ENCODE peak calls at places on chromosomes 13 and 19, in seven cellular contexts. One of them, this sample, is unnamed. For H3K4me1, the result is how much of the 10 kb centered on the place peaks cover.

GRCh38 chr13:110680852-110681251 is 25.1 kb downstream of the CARS2 start:
- DNase-seq in ovary: no peak
- DNase-seq in fibroblast of lung: no peak
- DNase-seq in left ventricle myocardium inferior: no peak
- DNase-seq in A549: peak
- DNase-seq in thoracic aorta: no peak
- DNase-seq in mucosa of descending colon: no peak
- DNase-seq in this sample: no peak

GRCh38 chr19:35744688-35745327 is 410 bp downstream of the U2AF1L4 start:
- DNase-seq in ovary: peak
- DNase-seq in fibroblast of lung: peak
- DNase-seq in left ventricle myocardium inferior: peak
- DNase-seq in A549: peak
- DNase-seq in thoracic aorta: peak
- DNase-seq in mucosa of descending colon: peak
- DNase-seq in this sample: peak

GRCh38 chr13:74251778-74252519 is 117.7 kb upstream of the KLF12 start:
- DNase-seq in ovary: no peak
- DNase-seq in fibroblast of lung: no peak
- DNase-seq in left ventricle myocardium inferior: no peak
- DNase-seq in A549: no peak
- DNase-seq in thoracic aorta: no peak
- DNase-seq in mucosa of descending colon: no peak
- DNase-seq in this sample: peak

GRCh38 chr19:5622465-5623396 is at the start of the genes SAFB and SAFB2:
- DNase-seq in ovary: peak
- DNase-seq in fibroblast of lung: peak
- DNase-seq in left ventricle myocardium inferior: peak
- DNase-seq in A549: peak
- DNase-seq in thoracic aorta: peak
- DNase-seq in mucosa of descending colon: peak
- DNase-seq in this sample: peak

GRCh38 chr13:87669379-87669978 is 1.7 kb upstream of the SLITRK5 start:
- DNase-seq in ovary: no peak
- DNase-seq in fibroblast of lung: peak
- DNase-seq in left ventricle myocardium inferior: no peak
- DNase-seq in A549: peak
- DNase-seq in thoracic aorta: no peak
- DNase-seq in mucosa of descending colon: peak
- DNase-seq in this sample: no peak

GRCh38 chr13:39941236-39941635 is 285.8 kb downstream of the COG6 start:
- DNase-seq in ovary: no peak
- DNase-seq in fibroblast of lung: no peak
- DNase-seq in left ventricle myocardium inferior: no peak
- DNase-seq in A549: no peak
- DNase-seq in thoracic aorta: no peak
- DNase-seq in mucosa of descending colon: no peak
- DNase-seq in this sample: no peak

GRCh38 chr19:39813264-39813998 is 20.5 kb downstream of the DYRK1B start:
- DNase-seq in ovary: no peak
- DNase-seq in fibroblast of lung: no peak
- DNase-seq in left ventricle myocardium inferior: no peak
- DNase-seq in A549: no peak
- DNase-seq in thoracic aorta: no peak
- DNase-seq in mucosa of descending colon: no peak
- DNase-seq in this sample: no peak

GRCh38 chr19:13960863-13961784 is 8.8 kb downstream of the DCAF15 start:
- DNase-seq in ovary: no peak
- DNase-seq in fibroblast of lung: no peak
- DNase-seq in left ventricle myocardium inferior: no peak
- DNase-seq in A549: no peak
- DNase-seq in thoracic aorta: no peak
- DNase-seq in mucosa of descending colon: no peak
- DNase-seq in this sample: no peak

GRCh38 chr13:110108348-110109139 is 198.4 kb downstream of the COL4A1 start:
- DNase-seq in ovary: peak
- DNase-seq in fibroblast of lung: peak
- DNase-seq in left ventricle myocardium inferior: peak
- DNase-seq in A549: peak
- DNase-seq in thoracic aorta: peak
- DNase-seq in mucosa of descending colon: peak
- DNase-seq in this sample: peak

GRCh38 chr13:28161370-28161769 is 23.0 kb downstream of the PAN3 start:
- DNase-seq in ovary: no peak
- DNase-seq in fibroblast of lung: peak
- DNase-seq in left ventricle myocardium inferior: no peak
- DNase-seq in A549: no peak
- DNase-seq in thoracic aorta: no peak
- DNase-seq in mucosa of descending colon: peak
- DNase-seq in this sample: no peak

GRCh38 chr19:40756502-40757110 is 5.6 kb downstream of the SNRPA start:
- DNase-seq in ovary: no peak
- DNase-seq in fibroblast of lung: no peak
- DNase-seq in left ventricle myocardium inferior: no peak
- DNase-seq in A549: no peak
- DNase-seq in thoracic aorta: no peak
- DNase-seq in mucosa of descending colon: no peak
- DNase-seq in this sample: no peak

GRCh38 chr13:110409581-110409992 is 102.5 kb downstream of the COL4A2 start:
- DNase-seq in ovary: no peak
- DNase-seq in fibroblast of lung: peak
- DNase-seq in left ventricle myocardium inferior: no peak
- DNase-seq in A549: no peak
- DNase-seq in thoracic aorta: no peak
- DNase-seq in mucosa of descending colon: no peak
- DNase-seq in this sample: peak

GRCh38 chr19:33427801-33428626 is 54.5 kb downstream of the CEBPG start:
- DNase-seq in ovary: no peak
- DNase-seq in fibroblast of lung: no peak
- DNase-seq in left ventricle myocardium inferior: peak
- DNase-seq in A549: no peak
- DNase-seq in thoracic aorta: no peak
- DNase-seq in mucosa of descending colon: no peak
- DNase-seq in this sample: no peak

GRCh38 chr13:113184568-113185440 is 23.7 kb downstream of the PCID2 start:
- DNase-seq in ovary: no peak
- DNase-seq in fibroblast of lung: no peak
- DNase-seq in left ventricle myocardium inferior: no peak
- DNase-seq in A549: no peak
- DNase-seq in thoracic aorta: no peak
- DNase-seq in mucosa of descending colon: no peak
- DNase-seq in this sample: peak

GRCh38 chr13:83882626-83882959 is 319 bp upstream of the SLITRK1 start:
- DNase-seq in ovary: no peak
- DNase-seq in fibroblast of lung: no peak
- DNase-seq in left ventricle myocardium inferior: no peak
- DNase-seq in A549: no peak
- DNase-seq in thoracic aorta: no peak
- DNase-seq in mucosa of descending colon: no peak
- DNase-seq in this sample: no peak

GRCh38 chr19:45847661-45848060 is 15.3 kb downstream of the SYMPK start:
- DNase-seq in ovary: no peak
- DNase-seq in fibroblast of lung: no peak
- DNase-seq in left ventricle myocardium inferior: no peak
- DNase-seq in A549: no peak
- DNase-seq in thoracic aorta: no peak
- DNase-seq in mucosa of descending colon: no peak
- DNase-seq in this sample: no peak

GRCh38 chr19:43957891-43958290 is 6.9 kb downstream of the ZNF221 start:
- DNase-seq in ovary: no peak
- DNase-seq in fibroblast of lung: peak
- DNase-seq in left ventricle myocardium inferior: no peak
- DNase-seq in A549: no peak
- DNase-seq in thoracic aorta: no peak
- DNase-seq in mucosa of descending colon: no peak
- DNase-seq in this sample: no peak

GRCh38 chr13:35882722-35883497 is 248.3 kb downstream of the DCLK1 start:
- DNase-seq in ovary: no peak
- DNase-seq in fibroblast of lung: no peak
- DNase-seq in left ventricle myocardium inferior: no peak
- DNase-seq in A549: no peak
- DNase-seq in thoracic aorta: no peak
- DNase-seq in mucosa of descending colon: no peak
- DNase-seq in this sample: no peak

GRCh38 chr13:90760639-90761038 is 586.8 kb upstream of the MIR17HG start:
- DNase-seq in ovary: no peak
- DNase-seq in fibroblast of lung: no peak
- DNase-seq in left ventricle myocardium inferior: no peak
- DNase-seq in A549: no peak
- DNase-seq in thoracic aorta: no peak
- DNase-seq in mucosa of descending colon: no peak
- DNase-seq in this sample: no peak

GRCh38 chr13:106349080-106349841 is 186.2 kb downstream of the EFNB2 start:
- DNase-seq in ovary: no peak
- DNase-seq in fibroblast of lung: peak
- DNase-seq in left ventricle myocardium inferior: peak
- DNase-seq in A549: no peak
- DNase-seq in thoracic aorta: no peak
- DNase-seq in mucosa of descending colon: peak
- DNase-seq in this sample: peak

GRCh38 chr13:42348576-42348975 is 76.6 kb downstream of the AKAP11 start:
- DNase-seq in ovary: no peak
- DNase-seq in fibroblast of lung: no peak
- DNase-seq in left ventricle myocardium inferior: no peak
- DNase-seq in A549: no peak
- DNase-seq in thoracic aorta: no peak
- DNase-seq in mucosa of descending colon: no peak
- DNase-seq in this sample: no peak

GRCh38 chr13:95192998-95193397 is 108.3 kb downstream of the ABCC4 start:
- DNase-seq in ovary: no peak
- DNase-seq in fibroblast of lung: no peak
- DNase-seq in left ventricle myocardium inferior: no peak
- DNase-seq in A549: no peak
- DNase-seq in thoracic aorta: no peak
- DNase-seq in mucosa of descending colon: no peak
- DNase-seq in this sample: no peak

GRCh38 chr13:32951580-32951979 is 64.6 kb upstream of the KL start:
- DNase-seq in ovary: no peak
- DNase-seq in fibroblast of lung: no peak
- DNase-seq in left ventricle myocardium inferior: no peak
- DNase-seq in A549: no peak
- DNase-seq in thoracic aorta: no peak
- DNase-seq in mucosa of descending colon: no peak
- DNase-seq in this sample: no peak

GRCh38 chr19:12293771-12294307 is 844 bp downstream of the ZNF44 start:
- DNase-seq in ovary: peak
- DNase-seq in fibroblast of lung: peak
- DNase-seq in left ventricle myocardium inferior: peak
- DNase-seq in A549: peak
- DNase-seq in thoracic aorta: no peak
- DNase-seq in mucosa of descending colon: peak
- DNase-seq in this sample: peak

GRCh38 chr19:17379221-17379631 is 2.1 kb upstream of the PLVAP start:
- DNase-seq in ovary: no peak
- DNase-seq in fibroblast of lung: no peak
- DNase-seq in left ventricle myocardium inferior: no peak
- DNase-seq in A549: no peak
- DNase-seq in thoracic aorta: no peak
- DNase-seq in mucosa of descending colon: no peak
- DNase-seq in this sample: no peak

GRCh38 chr19:13208131-13208963 is 58.1 kb downstream of the IER2 start:
- DNase-seq in ovary: peak
- DNase-seq in fibroblast of lung: peak
- DNase-seq in left ventricle myocardium inferior: peak
- DNase-seq in A549: no peak
- DNase-seq in thoracic aorta: no peak
- DNase-seq in mucosa of descending colon: peak
- DNase-seq in this sample: peak

GRCh38 chr13:35817642-35818576 is 313.3 kb downstream of the DCLK1 start:
- DNase-seq in ovary: no peak
- DNase-seq in fibroblast of lung: no peak
- DNase-seq in left ventricle myocardium inferior: no peak
- DNase-seq in A549: no peak
- DNase-seq in thoracic aorta: no peak
- DNase-seq in mucosa of descending colon: peak
- DNase-seq in this sample: no peak

GRCh38 chr19:33778089-33778791 is 18.4 kb upstream of the KCTD15 start:
- DNase-seq in ovary: peak
- DNase-seq in fibroblast of lung: peak
- DNase-seq in left ventricle myocardium inferior: peak
- DNase-seq in A549: peak
- DNase-seq in thoracic aorta: no peak
- DNase-seq in mucosa of descending colon: peak
- DNase-seq in this sample: peak

GRCh38 chr13:111639994-111640393 is 319.6 kb downstream of the TEX29 start:
- DNase-seq in ovary: no peak
- DNase-seq in fibroblast of lung: no peak
- DNase-seq in left ventricle myocardium inferior: no peak
- DNase-seq in A549: no peak
- DNase-seq in thoracic aorta: no peak
- DNase-seq in mucosa of descending colon: no peak
- DNase-seq in this sample: peak

GRCh38 chr19:47421244-47421786 is 2.0 kb upstream of the MEIS3 start:
- DNase-seq in ovary: no peak
- DNase-seq in fibroblast of lung: no peak
- DNase-seq in left ventricle myocardium inferior: no peak
- DNase-seq in A549: no peak
- DNase-seq in thoracic aorta: no peak
- DNase-seq in mucosa of descending colon: no peak
- DNase-seq in this sample: no peak
- H3K4me3 ChIP-seq in ovary: no peak
- H3K4me3 ChIP-seq in fibroblast of lung: no peak
- H3K4me3 ChIP-seq in left ventricle myocardium inferior: no peak
- H3K4me3 ChIP-seq in A549: no peak
- H3K4me3 ChIP-seq in thoracic aorta: no peak
- H3K4me3 ChIP-seq in mucosa of descending colon: no peak
- H3K4me3 ChIP-seq in this sample: no peak

GRCh38 chr19:2096543-2097329 is at the start of gene IZUMO4:
- DNase-seq in ovary: peak
- DNase-seq in fibroblast of lung: peak
- DNase-seq in left ventricle myocardium inferior: peak
- DNase-seq in A549: peak
- DNase-seq in thoracic aorta: peak
- DNase-seq in mucosa of descending colon: peak
- DNase-seq in this sample: peak
- H3K4me1 ChIP-seq in ovary: under half
- H3K4me1 ChIP-seq in fibroblast of lung: under half
- H3K4me1 ChIP-seq in left ventricle myocardium inferior: half or more
- H3K4me1 ChIP-seq in A549: under half
- H3K4me1 ChIP-seq in thoracic aorta: under half
- H3K4me1 ChIP-seq in mucosa of descending colon: under half
- H3K4me1 ChIP-seq in this sample: under half

DNA sequence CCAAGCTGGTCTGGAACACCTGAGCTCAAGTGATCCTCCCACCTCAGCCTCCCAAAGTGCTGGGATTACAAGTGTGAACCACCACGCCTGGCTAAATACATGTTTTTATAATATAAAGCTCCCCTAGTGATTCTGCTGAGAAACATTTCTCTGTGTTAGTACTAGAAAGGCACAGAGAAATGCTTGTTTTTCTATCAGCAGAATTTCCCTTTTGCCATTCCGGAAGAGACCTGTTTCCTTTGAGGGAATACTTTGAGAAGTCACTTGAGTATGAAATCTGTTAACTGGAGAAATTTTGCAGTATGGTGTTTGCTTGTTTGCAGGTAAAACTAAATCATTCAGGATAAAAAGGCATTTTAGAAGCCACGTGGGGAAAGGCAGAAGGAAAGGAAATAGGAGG is 4.4 kb upstream of the NLRP12 start:
- DNase-seq in ovary: no peak
- DNase-seq in fibroblast of lung: no peak
- DNase-seq in left ventricle myocardium inferior: no peak
- DNase-seq in A549: no peak
- DNase-seq in thoracic aorta: no peak
- DNase-seq in mucosa of descending colon: no peak
- DNase-seq in this sample: no peak
- H3K4me3 ChIP-seq in ovary: no peak
- H3K4me3 ChIP-seq in fibroblast of lung: no peak
- H3K4me3 ChIP-seq in left ventricle myocardium inferior: no peak
- H3K4me3 ChIP-seq in A549: no peak
- H3K4me3 ChIP-seq in thoracic aorta: no peak
- H3K4me3 ChIP-seq in mucosa of descending colon: no peak
- H3K4me3 ChIP-seq in this sample: no peak

GRCh38 chr13:47351798-47352197 is 454.9 kb upstream of the HTR2A start:
- DNase-seq in ovary: no peak
- DNase-seq in fibroblast of lung: no peak
- DNase-seq in left ventricle myocardium inferior: no peak
- DNase-seq in A549: no peak
- DNase-seq in thoracic aorta: no peak
- DNase-seq in mucosa of descending colon: no peak
- DNase-seq in this sample: no peak
- H3K4me1 ChIP-seq in ovary: under half
- H3K4me1 ChIP-seq in fibroblast of lung: under half
- H3K4me1 ChIP-seq in left ventricle myocardium inferior: under half
- H3K4me1 ChIP-seq in A549: under half
- H3K4me1 ChIP-seq in thoracic aorta: under half
- H3K4me1 ChIP-seq in mucosa of descending colon: under half
- H3K4me1 ChIP-seq in this sample: under half